ENCODE peak calls at places on chromosomes 5 and 9, in eight cellular contexts. S, Z, R, Q, O, Y, F and V are unnamed samples.

GRCh38 chr5:106801554-106801953 is 869.2 kb downstream of the EFNA5 start:
- DNase-seq in F (no peak), Q (no peak), R (no peak), O (no peak), Z (no peak), S (no peak), Y (no peak), V (no peak)

GRCh38 chr5:13552361-13552760 is 392.1 kb downstream of the DNAH5 start:
- DNase-seq in R (no peak), Q (no peak), Z (no peak), O (no peak), Y (no peak), F (no peak), S (no peak), V (no peak)

GRCh38 chr9:127574089-127574921 is 37.8 kb upstream of the STXBP1 start:
- DNase-seq in Z (peak), O (no peak), F (peak), Y (no peak), R (peak), Q (peak), S (no peak), V (peak)

GRCh38 chr9:81673310-81673709 is 16.0 kb downstream of the TLE1 start:
- DNase-seq in O (no peak), R (no peak), S (no peak), Z (no peak), Y (no peak), Q (no peak), F (no peak), V (no peak)

GRCh38 chr5:180532268-180532667 is 38.1 kb downstream of the CNOT6 start:
- DNase-seq in Y (no peak), R (no peak), F (no peak), Q (no peak), S (no peak), O (no peak), Z (no peak), V (no peak)

GRCh38 chr5:151223447-151224264 is at the start of gene CCDC69:
- DNase-seq in O (no peak), Y (peak), Z (peak), F (peak), R (peak), S (peak), Q (peak), V (peak)

GRCh38 chr5:127027539-127027938 is 2.8 kb downstream of the MARCHF3 start:
- DNase-seq in R (no peak), F (no peak), S (no peak), Y (no peak), O (no peak), Q (no peak), Z (no peak), V (no peak)

GRCh38 chr9:26262431-26262830 is 584.2 kb upstream of the TUSC1 start:
- DNase-seq in O (no peak), R (peak), Y (no peak), Z (no peak), S (no peak), F (no peak), Q (no peak), V (no peak)

GRCh38 chr5:142644640-142645361 is 41.1 kb downstream of the FGF1 start:
- DNase-seq in Y (peak), R (peak), F (peak), Q (peak), Z (no peak), S (no peak), O (peak), V (peak)

GRCh38 chr5:123508441-123508840 is 3.5 kb upstream of the CSNK1G3 start:
- DNase-seq in Y (no peak), F (peak), Q (no peak), Z (no peak), R (no peak), S (no peak), O (no peak), V (no peak)

GRCh38 chr9:22682536-22683392 is 236.1 kb downstream of the DMRTA1 start:
- DNase-seq in O (peak), Y (peak), R (peak), F (peak), Q (peak), S (no peak), Z (no peak), V (peak)

GRCh38 chr9:110659891-110660541 is 8.6 kb upstream of the MUSK start:
- DNase-seq in O (peak), F (peak), Q (peak), R (peak), S (no peak), Z (no peak), Y (no peak), V (no peak)

GRCh38 chr5:128749584-128749983 is 211.5 kb upstream of the FBN2 start:
- DNase-seq in R (no peak), S (no peak), O (no peak), Z (no peak), F (no peak), Q (no peak), Y (no peak), V (no peak)

GRCh38 chr5:178086266-178086665 is 27.1 kb upstream of the N4BP3 start:
- DNase-seq in S (no peak), O (no peak), Z (no peak), F (no peak), R (no peak), Y (no peak), Q (no peak), V (no peak)